ENCODE peak calls at places on chromosome 22, in four cellular contexts. A is GM23338, S is heart right ventricle, M is brain microvascular endothelial cell. Y is an unnamed sample.

GRCh38 chr22:39471421-39472141 is 14.8 kb downstream of the MGAT3 start:
- DNase-seq in A (no peak), S (peak; percentile 59), M (peak; percentile 43), Y (no peak)

GRCh38 chr22:45638834-45639746 is 32.5 kb upstream of the ATXN10 start:
- DNase-seq in A (peak; percentile 18), S (peak; percentile 50), M (peak; percentile 12), Y (no peak)

GRCh38 chr22:49480896-49481650 is 346.6 kb downstream of the BRD1 start:
- DNase-seq in M (no peak), A (no peak), S (no peak), Y (no peak)

GRCh38 chr22:23888615-23889401 is 5.4 kb upstream of the MIF start:
- DNase-seq in S (no peak), A (peak; percentile 54), M (peak; percentile 10), Y (no peak)

GRCh38 chr22:38802671-38803121 is 8.8 kb upstream of the DNAL4 start:
- DNase-seq in S (peak; percentile 38), A (peak; percentile 70), M (peak; percentile 72), Y (no peak)

GRCh38 chr22:36435516-36436415 is 45.7 kb downstream of the TXN2 start:
- DNase-seq in M (no peak), S (no peak), A (peak; percentile 61), Y (peak; percentile 73)

GRCh38 chr22:32200752-32201151 is 4.1 kb downstream of the RFPL2 start:
- DNase-seq in S (no peak), A (peak; percentile 45), M (no peak), Y (no peak)

GRCh38 chr22:17047656-17048055 is 37.1 kb upstream of the IL17RA start:
- DNase-seq in S (no peak), M (no peak), A (no peak), Y (no peak)

GRCh38 chr22:39431821-39432251 is 25.0 kb upstream of the MGAT3 start:
- DNase-seq in S (peak; percentile 53), M (peak; percentile 57), A (no peak), Y (no peak)

GRCh38 chr22:17161991-17162390 is 2.9 kb upstream of the HDHD5 start:
- DNase-seq in M (no peak), A (no peak), S (no peak), Y (no peak)

GRCh38 chr22:27435839-27436581 is 365.5 kb downstream of the MN1 start:
- DNase-seq in S (peak; percentile 65), A (peak; percentile 38), M (peak; percentile 34), Y (no peak)

GRCh38 chr22:30694638-30695350 is at the start of gene OSBP2:
- DNase-seq in S (peak; percentile 38), M (no peak), A (peak; percentile 55), Y (no peak)

GRCh38 chr22:32311551-32312071 is 46.1 kb upstream of the RFPL3 start:
- DNase-seq in A (no peak), S (no peak), M (no peak), Y (no peak)

GRCh38 chr22:23904855-23905254 is 10.7 kb downstream of the MIF start:
- DNase-seq in M (no peak), A (no peak), S (peak; percentile 60), Y (no peak)

GRCh38 chr22:46652081-46652929 is 32.1 kb downstream of the GRAMD4 start:
- DNase-seq in A (no peak), S (peak; percentile 63), M (peak; percentile 48), Y (no peak)

GRCh38 chr22:45877651-45878050 is 99.3 kb downstream of the WNT7B start:
- DNase-seq in M (no peak), S (no peak), A (no peak), Y (no peak)

GRCh38 chr22:33710326-33710725 is 209.9 kb downstream of the LARGE1 start:
- DNase-seq in M (no peak), S (no peak), A (no peak), Y (no peak)

GRCh38 chr22:36417281-36417686 is 29.5 kb upstream of the MYH9 start:
- DNase-seq in M (no peak), A (peak; percentile 45), S (no peak), Y (no peak)

GRCh38 chr22:43407591-43407990 is 4.2 kb upstream of the MPPED1 start:
- DNase-seq in S (no peak), M (no peak), A (no peak), Y (no peak)

GRCh38 chr22:36423461-36424404 is 36.0 kb upstream of the MYH9 start:
- DNase-seq in S (no peak), A (peak; percentile 38), M (peak; percentile 51), Y (no peak)

GRCh38 chr22:24066260-24066659 is 55.2 kb downstream of the CABIN1 start:
- DNase-seq in M (no peak), A (no peak), S (no peak), Y (no peak)

GRCh38 chr22:46619830-46620501 is at the start of gene GRAMD4:
- DNase-seq in S (peak; percentile 72), A (no peak), M (no peak), Y (no peak)

GRCh38 chr22:32396746-32397145 is 15.3 kb downstream of the RTCB start:
- DNase-seq in A (no peak), M (no peak), S (no peak), Y (no peak)

GRCh38 chr22:33867118-33867863 is 53.0 kb downstream of the LARGE1 start:
- DNase-seq in M (peak; percentile 18), S (no peak), A (no peak), Y (no peak)

GRCh38 chr22:32536352-32536751 is 61.7 kb downstream of the FBXO7 start:
- DNase-seq in A (no peak), M (no peak), S (no peak), Y (no peak)

GRCh38 chr22:36296690-36297089 is 43.8 kb downstream of the APOL1 start:
- DNase-seq in M (no peak), A (no peak), S (no peak), Y (no peak)

GRCh38 chr22:50270302-50271010 is at the start of gene MAPK11:
- DNase-seq in S (peak; percentile 82), M (peak; percentile 32), A (peak; percentile 92), Y (peak; percentile 62)

GRCh38 chr22:49628351-49629023 is 199.2 kb downstream of the BRD1 start:
- DNase-seq in M (no peak), A (no peak), S (no peak), Y (no peak)

GRCh38 chr22:47724751-47725150 is 962.3 kb downstream of the TBC1D22A start:
- DNase-seq in A (no peak), M (no peak), S (no peak), Y (no peak)

GRCh38 chr22:45445031-45445710 is 31.7 kb downstream of the RIBC2 start:
- DNase-seq in A (no peak), S (no peak), M (no peak), Y (no peak)

GRCh38 chr22:39421691-39422090 is 22.1 kb downstream of the TAB1 start:
- DNase-seq in M (no peak), A (no peak), S (no peak), Y (no peak)

GRCh38 chr22:23847310-23847920 is 8.6 kb upstream of the DERL3 start:
- DNase-seq in A (no peak), M (no peak), S (no peak), Y (no peak)

GRCh38 chr22:38874529-38875222 is 2.7 kb upstream of the CBX6 start:
- DNase-seq in S (no peak), M (no peak), A (no peak), Y (no peak)

DNA sequence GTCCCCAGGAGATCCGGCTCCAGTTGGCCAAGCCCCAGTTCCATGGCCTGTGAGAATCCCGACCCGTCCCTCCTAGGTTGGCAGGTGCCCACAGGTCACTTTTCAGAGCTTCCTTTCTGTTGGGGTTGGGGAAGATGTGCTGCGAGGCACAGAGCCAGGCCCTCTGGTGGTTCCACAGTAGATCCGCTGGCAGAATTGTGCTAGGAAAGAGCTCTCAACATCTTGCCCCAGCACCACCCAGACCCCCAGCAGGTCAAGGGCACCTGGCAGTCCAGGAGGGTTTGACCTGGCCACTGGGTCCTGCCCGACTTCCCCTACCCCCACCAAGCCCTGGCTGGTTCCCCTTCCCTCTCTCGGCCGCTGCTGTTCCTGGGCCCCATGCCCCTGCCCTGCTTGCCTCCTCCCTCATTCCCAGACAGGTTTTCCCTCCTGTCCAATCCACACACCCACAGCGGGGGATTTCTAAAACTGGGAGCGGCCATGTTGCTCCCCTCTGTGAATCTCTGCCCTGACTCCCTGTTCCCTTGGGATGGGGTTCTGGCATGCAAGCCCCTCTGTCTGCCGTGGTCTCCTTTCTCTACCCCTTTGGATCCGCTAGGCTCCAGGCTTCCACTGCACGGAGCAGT is 26.2 kb upstream of the GCAT start:
- DNase-seq in M (no peak), S (no peak), A (peak; percentile 66), Y (no peak)
- TF ChIP-seq CTCF in M (peak; percentile 45), S (peak; percentile 17), A (peak; percentile 50), Y (no peak)

GRCh38 chr22:41915783-41916493 is 1.1 kb upstream of the SHISA8 start:
- DNase-seq in A (no peak), S (no peak), M (no peak), Y (no peak)
- H3K27ac ChIP-seq in A (no peak overlapping the region), S (no peak overlapping the region), M (no peak overlapping the region), Y (no peak overlapping the region)

DNA sequence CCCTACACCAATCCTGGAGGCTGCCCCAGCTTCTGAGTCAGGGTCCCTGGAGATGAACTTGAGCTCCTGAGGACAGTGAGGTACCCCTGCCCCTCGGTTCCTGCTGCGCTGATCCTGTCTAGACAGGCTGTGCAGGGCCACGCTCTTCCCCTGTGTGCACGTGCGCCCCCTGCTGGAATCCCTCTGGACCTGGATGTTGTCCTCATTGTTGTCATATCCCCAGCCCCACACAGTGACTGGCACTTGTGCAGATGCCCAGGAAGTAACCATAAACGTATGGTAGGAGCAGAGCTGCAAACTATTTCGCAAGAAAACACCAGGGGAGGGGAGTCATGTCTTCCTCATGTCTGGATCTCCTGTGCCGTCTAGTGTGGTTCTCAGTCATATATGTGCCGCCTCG is 114.7 kb downstream of the CRYBB2 start:
- DNase-seq in M (peak; percentile 43), A (peak; percentile 95), S (peak; percentile 78), Y (no peak)
- TF ChIP-seq CTCF in M (peak; percentile 55), A (peak; percentile 99), S (peak; percentile 55), Y (no peak)

DNA sequence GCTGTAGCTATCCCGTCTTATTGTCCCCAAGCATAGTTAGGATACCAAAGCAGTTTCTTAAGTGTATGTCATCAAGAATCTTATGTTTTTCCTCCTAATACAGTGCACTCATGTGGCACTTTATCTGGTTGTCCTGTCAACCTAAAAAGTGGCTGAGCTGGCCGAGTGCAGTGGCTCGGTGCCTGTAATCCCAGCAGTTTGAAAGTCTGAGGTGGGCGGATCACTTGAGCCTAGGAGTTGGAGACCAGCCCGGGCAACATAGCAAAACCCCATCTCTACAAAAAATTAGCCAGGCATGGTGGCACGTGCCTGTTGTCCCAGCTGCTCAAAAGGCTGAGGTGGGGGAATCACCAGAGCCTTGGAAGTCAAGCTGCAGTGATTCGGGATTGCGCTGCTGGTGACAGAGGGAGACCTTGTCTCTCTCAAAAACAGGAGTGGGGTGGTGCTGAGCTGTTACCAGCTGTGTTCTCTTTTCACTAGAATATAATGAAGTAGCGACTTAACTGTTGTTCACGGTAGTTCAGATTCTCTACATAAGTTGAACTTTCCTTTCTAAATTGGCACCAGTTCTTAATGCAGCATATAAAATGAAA is 48.1 kb downstream of the EP300 start:
- DNase-seq in M (no peak), S (no peak), A (no peak), Y (no peak)
- H3K27ac ChIP-seq in M (no peak overlapping the region), S (peak overlapping the region; percentile 7), A (no peak overlapping the region), Y (no peak overlapping the region)

DNA sequence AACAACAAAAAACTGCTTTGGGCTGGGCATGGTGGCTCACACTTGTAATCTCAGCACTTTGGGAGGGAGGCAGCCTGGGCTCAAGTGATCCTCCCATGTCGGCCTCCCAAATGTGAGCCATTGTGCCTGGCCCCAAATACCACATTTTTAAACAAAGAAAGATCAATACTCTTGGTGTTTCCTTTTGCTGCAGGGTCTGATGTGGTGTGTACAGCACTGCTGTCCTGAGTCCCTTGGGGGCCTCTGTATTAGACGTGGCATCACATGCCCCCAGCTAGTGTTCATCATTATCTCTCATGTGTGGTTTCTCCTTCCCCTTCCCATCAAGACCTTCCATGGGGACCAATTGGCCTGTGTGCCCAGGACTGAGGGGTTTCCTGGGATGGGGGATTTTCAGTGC is 20.5 kb upstream of the XBP1 start:
- DNase-seq in S (no peak), M (no peak), A (no peak), Y (no peak)
- TF ChIP-seq CTCF in S (no peak), M (no peak), A (no peak), Y (no peak)

Y was measured in CD4-positive, alpha-beta T cell.